ENCODE peak calls at places on chromosomes 11 and 22, in four cellular contexts. One of them, this sample, is unnamed. For H4K20me1, the result is how much of the 10 kb centered on the place peaks cover.

GRCh38 chr11:44624761-44625221 is 59.3 kb downstream of the CD82 start:
- DNase-seq in IMR-90: no peak
- DNase-seq in K562: no peak
- DNase-seq in HepG2: no peak
- DNase-seq in this sample: no peak

GRCh38 chr22:40687706-40688105 is 8.4 kb downstream of the MCHR1 start:
- DNase-seq in HepG2: no peak
- DNase-seq in IMR-90: no peak
- DNase-seq in K562: no peak
- DNase-seq in this sample: no peak

GRCh38 chr11:65136515-65137096 is 2.3 kb upstream of the SYVN1 start:
- DNase-seq in K562: no peak
- DNase-seq in HepG2: no peak
- DNase-seq in IMR-90: no peak
- DNase-seq in this sample: no peak

GRCh38 chr22:32820131-32820882 is 18.8 kb downstream of the TIMP3 start:
- DNase-seq in K562: no peak
- DNase-seq in HepG2: no peak
- DNase-seq in IMR-90: peak
- DNase-seq in this sample: no peak

GRCh38 chr11:67489860-67490726 is 7.3 kb downstream of the AIP start:
- DNase-seq in K562: no peak
- DNase-seq in HepG2: no peak
- DNase-seq in IMR-90: no peak
- DNase-seq in this sample: no peak

GRCh38 chr22:33909075-33909458 is 11.2 kb downstream of the LARGE1 start:
- DNase-seq in IMR-90: peak
- DNase-seq in HepG2: peak
- DNase-seq in K562: no peak
- DNase-seq in this sample: no peak

GRCh38 chr11:76918941-76919386 is 58.2 kb downstream of the ACER3 start:
- DNase-seq in HepG2: peak
- DNase-seq in IMR-90: peak
- DNase-seq in K562: peak
- DNase-seq in this sample: peak

GRCh38 chr11:88231894-88232482 is 56.7 kb upstream of the RAB38 start:
- DNase-seq in IMR-90: peak
- DNase-seq in K562: peak
- DNase-seq in HepG2: peak
- DNase-seq in this sample: peak

GRCh38 chr11:119759324-119759723 is 30.3 kb upstream of the NECTIN1 start:
- DNase-seq in K562: peak
- DNase-seq in HepG2: no peak
- DNase-seq in IMR-90: peak
- DNase-seq in this sample: no peak

GRCh38 chr11:44453213-44453612 is 112.2 kb upstream of the CD82 start:
- DNase-seq in IMR-90: no peak
- DNase-seq in K562: no peak
- DNase-seq in HepG2: no peak
- DNase-seq in this sample: peak

GRCh38 chr22:39360674-39361413 is 11.1 kb downstream of the SYNGR1 start:
- DNase-seq in K562: no peak
- DNase-seq in IMR-90: no peak
- DNase-seq in HepG2: no peak
- DNase-seq in this sample: no peak

GRCh38 chr11:85823816-85824215 is 12.9 kb upstream of the SYTL2 start:
- DNase-seq in IMR-90: peak
- DNase-seq in HepG2: no peak
- DNase-seq in K562: no peak
- DNase-seq in this sample: no peak

GRCh38 chr11:74332272-74332671 is 20.8 kb upstream of the P4HA3 start:
- DNase-seq in K562: no peak
- DNase-seq in HepG2: no peak
- DNase-seq in IMR-90: peak
- DNase-seq in this sample: no peak
- TF ChIP-seq MXI1 in K562: no peak
- TF ChIP-seq MXI1 in HepG2: no peak
- TF ChIP-seq MXI1 in IMR-90: no peak
- TF ChIP-seq MXI1 in this sample: no peak

GRCh38 chr11:61791737-61792309 is 576 bp downstream of the TMEM258 start:
- DNase-seq in IMR-90: peak
- DNase-seq in K562: peak
- DNase-seq in HepG2: peak
- DNase-seq in this sample: peak
- TF ChIP-seq RFX5 in IMR-90: no peak
- TF ChIP-seq RFX5 in K562: no peak
- TF ChIP-seq RFX5 in HepG2: no peak
- TF ChIP-seq RFX5 in this sample: peak

GRCh38 chr11:1150095-1150494 is 7.7 kb upstream of the MUC5AC start:
- DNase-seq in K562: no peak
- DNase-seq in HepG2: no peak
- DNase-seq in IMR-90: no peak
- DNase-seq in this sample: peak

GRCh38 chr11:1151366-1152315 is 6.1 kb upstream of the MUC5AC start:
- DNase-seq in IMR-90: no peak
- DNase-seq in K562: no peak
- DNase-seq in HepG2: no peak
- DNase-seq in this sample: peak

GRCh38 chr11:1149545-1149944 is 8.2 kb upstream of the MUC5AC start:
- DNase-seq in IMR-90: no peak
- DNase-seq in HepG2: no peak
- DNase-seq in K562: no peak
- DNase-seq in this sample: no peak

GRCh38 chr11:1152316-1153104 is 5.2 kb upstream of the MUC5AC start:
- DNase-seq in IMR-90: peak
- DNase-seq in K562: peak
- DNase-seq in HepG2: peak
- DNase-seq in this sample: peak

GRCh38 chr11:1150769-1151365 is 6.9 kb upstream of the MUC5AC start:
- DNase-seq in IMR-90: peak
- DNase-seq in HepG2: no peak
- DNase-seq in K562: no peak
- DNase-seq in this sample: no peak
- H4K20me1 ChIP-seq in IMR-90: under half
- H4K20me1 ChIP-seq in HepG2: under half
- H4K20me1 ChIP-seq in K562: under half
- H4K20me1 ChIP-seq in this sample: under half

DNA sequence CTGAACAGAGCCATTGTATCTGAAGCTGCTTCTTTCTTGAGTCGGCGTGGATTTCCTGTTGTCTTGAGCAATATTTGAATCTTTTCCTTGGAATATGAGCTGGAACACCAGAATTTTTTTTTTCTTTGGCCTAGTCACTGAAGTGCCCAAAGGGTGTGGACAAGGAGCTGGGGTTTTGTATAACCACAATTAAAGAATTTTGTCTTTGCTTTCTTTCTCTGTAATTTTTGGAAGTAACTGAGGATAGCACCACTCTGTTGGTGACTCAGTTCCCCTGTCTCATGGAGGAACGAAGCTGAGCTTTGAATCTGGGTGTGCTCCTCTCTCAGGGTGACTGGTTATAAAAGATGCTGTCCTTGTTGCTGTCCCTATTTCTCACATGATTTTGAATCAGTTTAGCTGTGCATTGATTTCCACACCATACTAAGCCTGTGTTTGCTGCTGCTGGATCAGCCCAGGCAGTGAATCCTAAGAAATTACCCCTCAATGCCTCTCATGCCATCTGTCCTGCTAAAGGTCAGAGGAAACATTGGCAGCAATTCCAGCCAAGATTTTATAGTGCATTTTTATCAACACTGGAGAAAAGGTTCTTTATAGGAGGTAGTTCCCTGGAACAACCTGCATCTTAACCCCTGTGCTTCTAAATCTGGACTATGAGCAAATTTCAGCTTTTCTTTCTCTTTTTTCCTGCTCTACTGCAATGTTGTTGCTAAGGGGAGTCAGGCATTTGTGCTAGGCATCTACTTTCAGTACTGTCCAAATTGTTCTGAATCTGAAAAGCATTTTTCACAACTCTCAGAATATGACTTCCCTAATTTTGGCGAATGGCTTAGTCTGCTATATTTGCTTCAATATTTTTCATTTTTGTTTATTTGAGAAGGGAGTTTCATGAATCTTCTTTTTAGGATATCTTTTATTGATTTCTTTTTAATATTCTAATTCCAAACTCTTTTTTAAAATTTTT is 540.8 kb downstream of the SOX6 start:
- DNase-seq in K562: no peak
- DNase-seq in HepG2: no peak
- DNase-seq in IMR-90: no peak
- DNase-seq in this sample: no peak
- TF ChIP-seq MXI1 in K562: no peak
- TF ChIP-seq MXI1 in HepG2: no peak
- TF ChIP-seq MXI1 in IMR-90: no peak
- TF ChIP-seq MXI1 in this sample: no peak

GRCh38 chr11:62954478-62954877 is 30.3 kb downstream of the SLC22A6 start:
- DNase-seq in K562: peak
- DNase-seq in IMR-90: no peak
- DNase-seq in HepG2: no peak
- DNase-seq in this sample: no peak

GRCh38 chr11:62953811-62954210 is 31.0 kb downstream of the SLC22A6 start:
- DNase-seq in HepG2: no peak
- DNase-seq in IMR-90: peak
- DNase-seq in K562: no peak
- DNase-seq in this sample: no peak

DNA sequence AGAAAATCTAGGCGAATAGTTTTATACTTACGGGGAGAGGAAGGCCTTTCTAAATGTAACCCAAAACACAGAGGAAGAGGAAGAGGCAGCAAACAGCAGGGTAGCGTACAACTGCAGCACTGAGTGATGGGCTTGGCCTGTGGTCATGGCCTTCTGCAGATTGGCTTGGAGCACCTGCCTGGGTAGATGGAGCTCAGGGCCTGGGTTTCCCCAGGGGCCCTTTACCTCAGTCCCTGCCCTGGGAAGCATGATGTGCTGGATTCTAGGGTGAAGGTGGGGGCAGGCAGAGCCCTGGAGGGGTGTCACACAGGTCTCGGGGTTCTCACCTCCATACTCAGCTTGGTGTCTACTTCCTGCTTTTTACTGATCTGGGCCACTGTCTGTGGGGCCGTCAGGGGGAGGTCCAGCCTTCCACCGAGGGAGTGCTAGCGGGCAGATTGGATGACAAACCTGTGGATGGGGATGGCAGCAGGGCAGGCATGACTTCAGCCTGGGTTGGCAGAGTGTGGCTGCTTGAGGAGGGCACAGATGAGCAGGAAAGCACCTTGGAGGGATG is 27.7 kb upstream of the CHRM1 start:
- DNase-seq in HepG2: no peak
- DNase-seq in IMR-90: no peak
- DNase-seq in K562: no peak
- DNase-seq in this sample: no peak
- TF ChIP-seq RFX5 in HepG2: no peak
- TF ChIP-seq RFX5 in IMR-90: no peak
- TF ChIP-seq RFX5 in K562: no peak
- TF ChIP-seq RFX5 in this sample: no peak

DNA sequence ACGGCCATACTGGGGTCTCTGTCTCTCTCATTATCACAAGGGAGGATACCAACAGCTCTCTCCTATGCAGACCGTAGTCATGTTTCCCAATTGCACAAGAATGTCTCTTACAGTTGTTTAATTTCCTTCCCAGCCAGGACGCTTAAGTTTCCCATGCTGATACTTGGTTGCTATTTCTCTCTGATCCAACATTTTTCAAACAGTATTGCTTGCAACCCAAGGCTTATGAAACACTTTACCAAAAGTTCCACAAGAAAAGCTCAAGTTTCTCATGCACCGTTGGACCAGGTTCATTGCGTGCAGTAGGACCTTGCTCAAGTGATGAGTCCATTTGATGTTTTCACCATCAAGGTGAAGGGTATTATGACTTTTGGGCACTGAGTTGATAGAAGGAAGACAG is 46.6 kb downstream of the GGTLC2 start:
- DNase-seq in K562: no peak
- DNase-seq in IMR-90: no peak
- DNase-seq in HepG2: no peak
- DNase-seq in this sample: no peak
- H4K20me1 ChIP-seq in K562: under half
- H4K20me1 ChIP-seq in IMR-90: under half
- H4K20me1 ChIP-seq in HepG2: under half
- H4K20me1 ChIP-seq in this sample: under half

DNA sequence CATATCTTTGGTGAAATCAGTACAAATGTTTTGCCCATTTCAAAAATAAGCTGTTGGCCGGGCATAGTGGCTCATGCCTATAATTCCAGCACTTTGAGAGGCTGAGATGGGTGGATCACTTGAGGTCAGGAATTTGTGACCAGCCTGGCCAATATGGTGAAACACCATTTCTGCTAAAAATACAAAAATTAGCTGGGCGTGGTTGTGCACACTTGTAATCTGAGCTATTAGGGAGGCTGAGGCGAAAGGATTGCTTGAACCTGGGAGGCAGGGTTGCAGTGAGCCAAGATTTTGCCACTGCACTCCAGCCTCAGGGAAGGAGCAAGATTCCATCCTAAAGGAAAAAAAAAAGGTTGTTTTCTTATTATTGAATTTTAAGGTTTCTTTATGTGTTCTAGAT is 136.0 kb downstream of the SWAP70 start:
- DNase-seq in IMR-90: no peak
- DNase-seq in HepG2: no peak
- DNase-seq in K562: no peak
- DNase-seq in this sample: no peak
- TF ChIP-seq MXI1 in IMR-90: no peak
- TF ChIP-seq MXI1 in HepG2: no peak
- TF ChIP-seq MXI1 in K562: no peak
- TF ChIP-seq MXI1 in this sample: no peak

This sample was measured in SK-N-SH.